ENCODE peak calls at places on chromosome 1, in four cellular contexts. One of them, this sample, is unnamed. For H3K27me3 and H3K36me3, the result is how much of the 10 kb centered on the place peaks cover.

GRCh38 chr1:34060901-34061415 is 104.1 kb downstream of the CSMD2 start:
- DNase-seq in CD8-positive, alpha-beta memory T cell: no peak
- DNase-seq in gastrocnemius medialis: peak
- DNase-seq in fibroblast of lung: no peak
- DNase-seq in this sample: no peak

GRCh38 chr1:14009576-14009975 is 309.6 kb downstream of the PRDM2 start:
- DNase-seq in CD8-positive, alpha-beta memory T cell: no peak
- DNase-seq in gastrocnemius medialis: no peak
- DNase-seq in fibroblast of lung: no peak
- DNase-seq in this sample: no peak

GRCh38 chr1:2109581-2110021 is 59.4 kb downstream of the PRKCZ start:
- DNase-seq in CD8-positive, alpha-beta memory T cell: no peak
- DNase-seq in gastrocnemius medialis: no peak
- DNase-seq in fibroblast of lung: no peak
- DNase-seq in this sample: no peak

GRCh38 chr1:39214998-39215873 is 10.7 kb downstream of the MACF1 start:
- DNase-seq in CD8-positive, alpha-beta memory T cell: peak
- DNase-seq in gastrocnemius medialis: no peak
- DNase-seq in fibroblast of lung: no peak
- DNase-seq in this sample: peak

GRCh38 chr1:2628933-2629626 is 3.7 kb downstream of the MMEL1 start:
- DNase-seq in CD8-positive, alpha-beta memory T cell: no peak
- DNase-seq in gastrocnemius medialis: no peak
- DNase-seq in fibroblast of lung: no peak
- DNase-seq in this sample: no peak

GRCh38 chr1:19156676-19157075 is 53.4 kb downstream of the UBR4 start:
- DNase-seq in CD8-positive, alpha-beta memory T cell: no peak
- DNase-seq in gastrocnemius medialis: no peak
- DNase-seq in fibroblast of lung: peak
- DNase-seq in this sample: no peak

GRCh38 chr1:34441661-34442060 is 265.0 kb downstream of the C1orf94 start:
- DNase-seq in CD8-positive, alpha-beta memory T cell: no peak
- DNase-seq in gastrocnemius medialis: no peak
- DNase-seq in fibroblast of lung: no peak
- DNase-seq in this sample: no peak

GRCh38 chr1:162230096-162230495 is 146.6 kb downstream of the SPATA46 start:
- DNase-seq in CD8-positive, alpha-beta memory T cell: no peak
- DNase-seq in gastrocnemius medialis: no peak
- DNase-seq in fibroblast of lung: peak
- DNase-seq in this sample: no peak

GRCh38 chr1:154391086-154391770 is 13.9 kb upstream of the IL6R start:
- DNase-seq in CD8-positive, alpha-beta memory T cell: no peak
- DNase-seq in gastrocnemius medialis: no peak
- DNase-seq in fibroblast of lung: no peak
- DNase-seq in this sample: no peak

GRCh38 chr1:10958614-10959013 is 53.8 kb upstream of the TARDBP start:
- DNase-seq in CD8-positive, alpha-beta memory T cell: no peak
- DNase-seq in gastrocnemius medialis: no peak
- DNase-seq in fibroblast of lung: no peak
- DNase-seq in this sample: no peak

GRCh38 chr1:11674488-11674887 is 6.5 kb downstream of the MAD2L2 start:
- DNase-seq in CD8-positive, alpha-beta memory T cell: no peak
- DNase-seq in gastrocnemius medialis: no peak
- DNase-seq in fibroblast of lung: no peak
- DNase-seq in this sample: no peak

GRCh38 chr1:109732390-109732763 is 8.5 kb downstream of the GSTM3 start:
- DNase-seq in CD8-positive, alpha-beta memory T cell: no peak
- DNase-seq in gastrocnemius medialis: no peak
- DNase-seq in fibroblast of lung: no peak
- DNase-seq in this sample: no peak

GRCh38 chr1:167489581-167490340 is 28.6 kb downstream of the CD247 start:
- DNase-seq in CD8-positive, alpha-beta memory T cell: no peak
- DNase-seq in gastrocnemius medialis: no peak
- DNase-seq in fibroblast of lung: no peak
- DNase-seq in this sample: no peak

GRCh38 chr1:14140800-14141526 is 441.0 kb downstream of the PRDM2 start:
- DNase-seq in CD8-positive, alpha-beta memory T cell: no peak
- DNase-seq in gastrocnemius medialis: peak
- DNase-seq in fibroblast of lung: no peak
- DNase-seq in this sample: no peak

GRCh38 chr1:214205053-214205452 is 75.9 kb upstream of the SMYD2 start:
- DNase-seq in CD8-positive, alpha-beta memory T cell: no peak
- DNase-seq in gastrocnemius medialis: peak
- DNase-seq in fibroblast of lung: no peak
- DNase-seq in this sample: no peak

GRCh38 chr1:214213136-214213535 is 67.8 kb upstream of the SMYD2 start:
- DNase-seq in CD8-positive, alpha-beta memory T cell: no peak
- DNase-seq in gastrocnemius medialis: no peak
- DNase-seq in fibroblast of lung: no peak
- DNase-seq in this sample: no peak

GRCh38 chr1:214209260-214209808 is 71.6 kb upstream of the SMYD2 start:
- DNase-seq in CD8-positive, alpha-beta memory T cell: no peak
- DNase-seq in gastrocnemius medialis: no peak
- DNase-seq in fibroblast of lung: no peak
- DNase-seq in this sample: no peak

GRCh38 chr1:214208525-214208924 is 72.4 kb upstream of the SMYD2 start:
- DNase-seq in CD8-positive, alpha-beta memory T cell: no peak
- DNase-seq in gastrocnemius medialis: no peak
- DNase-seq in fibroblast of lung: no peak
- DNase-seq in this sample: no peak
- H3K4me3 ChIP-seq in CD8-positive, alpha-beta memory T cell: no peak
- H3K4me3 ChIP-seq in gastrocnemius medialis: no peak
- H3K4me3 ChIP-seq in fibroblast of lung: no peak
- H3K4me3 ChIP-seq in this sample: no peak

GRCh38 chr1:112761714-112762480 is 46.8 kb upstream of the PPM1J start:
- DNase-seq in CD8-positive, alpha-beta memory T cell: no peak
- DNase-seq in gastrocnemius medialis: no peak
- DNase-seq in fibroblast of lung: no peak
- DNase-seq in this sample: no peak

GRCh38 chr1:112754116-112754628 is 39.0 kb upstream of the PPM1J start:
- DNase-seq in CD8-positive, alpha-beta memory T cell: no peak
- DNase-seq in gastrocnemius medialis: no peak
- DNase-seq in fibroblast of lung: no peak
- DNase-seq in this sample: no peak

GRCh38 chr1:112762541-112763141 is 47.5 kb upstream of the PPM1J start:
- DNase-seq in CD8-positive, alpha-beta memory T cell: no peak
- DNase-seq in gastrocnemius medialis: no peak
- DNase-seq in fibroblast of lung: no peak
- DNase-seq in this sample: no peak

GRCh38 chr1:112759228-112759627 is 44.1 kb upstream of the PPM1J start:
- DNase-seq in CD8-positive, alpha-beta memory T cell: no peak
- DNase-seq in gastrocnemius medialis: no peak
- DNase-seq in fibroblast of lung: no peak
- DNase-seq in this sample: no peak
- H3K27me3 ChIP-seq in CD8-positive, alpha-beta memory T cell: under half
- H3K27me3 ChIP-seq in gastrocnemius medialis: under half
- H3K27me3 ChIP-seq in fibroblast of lung: under half
- H3K27me3 ChIP-seq in this sample: under half

DNA sequence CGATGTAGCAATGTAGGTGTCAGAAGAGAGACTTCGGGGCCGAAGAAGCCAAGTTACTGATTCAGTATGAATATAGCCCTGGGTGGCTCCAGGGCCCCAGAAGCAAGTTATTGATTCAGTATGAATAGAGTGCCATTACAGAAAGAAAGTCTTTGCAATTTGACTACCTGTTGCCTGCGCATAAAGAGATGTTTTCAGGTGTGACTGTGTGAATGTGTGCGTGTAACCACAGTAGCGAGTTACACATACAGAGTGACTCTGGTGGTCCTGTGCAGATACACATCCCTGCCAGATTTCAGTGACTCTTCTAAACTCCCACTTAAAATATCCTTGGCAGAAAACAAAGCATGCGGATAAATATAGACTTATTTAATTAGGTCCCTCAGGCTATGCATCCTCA is 142.7 kb upstream of the CD34 start:
- DNase-seq in CD8-positive, alpha-beta memory T cell: no peak
- DNase-seq in gastrocnemius medialis: no peak
- DNase-seq in fibroblast of lung: no peak
- DNase-seq in this sample: no peak
- H3K36me3 ChIP-seq in CD8-positive, alpha-beta memory T cell: under half
- H3K36me3 ChIP-seq in gastrocnemius medialis: under half
- H3K36me3 ChIP-seq in fibroblast of lung: under half
- H3K36me3 ChIP-seq in this sample: under half

GRCh38 chr1:6860401-6860800 is 75.1 kb downstream of the CAMTA1 start:
- DNase-seq in CD8-positive, alpha-beta memory T cell: no peak
- DNase-seq in gastrocnemius medialis: no peak
- DNase-seq in fibroblast of lung: peak
- DNase-seq in this sample: no peak

GRCh38 chr1:6858586-6858985 is 73.3 kb downstream of the CAMTA1 start:
- DNase-seq in CD8-positive, alpha-beta memory T cell: no peak
- DNase-seq in gastrocnemius medialis: no peak
- DNase-seq in fibroblast of lung: no peak
- DNase-seq in this sample: no peak

GRCh38 chr1:6861075-6861724 is 75.9 kb downstream of the CAMTA1 start:
- DNase-seq in CD8-positive, alpha-beta memory T cell: no peak
- DNase-seq in gastrocnemius medialis: no peak
- DNase-seq in fibroblast of lung: no peak
- DNase-seq in this sample: peak

GRCh38 chr1:6857831-6858230 is 72.6 kb downstream of the CAMTA1 start:
- DNase-seq in CD8-positive, alpha-beta memory T cell: no peak
- DNase-seq in gastrocnemius medialis: no peak
- DNase-seq in fibroblast of lung: no peak
- DNase-seq in this sample: no peak

DNA sequence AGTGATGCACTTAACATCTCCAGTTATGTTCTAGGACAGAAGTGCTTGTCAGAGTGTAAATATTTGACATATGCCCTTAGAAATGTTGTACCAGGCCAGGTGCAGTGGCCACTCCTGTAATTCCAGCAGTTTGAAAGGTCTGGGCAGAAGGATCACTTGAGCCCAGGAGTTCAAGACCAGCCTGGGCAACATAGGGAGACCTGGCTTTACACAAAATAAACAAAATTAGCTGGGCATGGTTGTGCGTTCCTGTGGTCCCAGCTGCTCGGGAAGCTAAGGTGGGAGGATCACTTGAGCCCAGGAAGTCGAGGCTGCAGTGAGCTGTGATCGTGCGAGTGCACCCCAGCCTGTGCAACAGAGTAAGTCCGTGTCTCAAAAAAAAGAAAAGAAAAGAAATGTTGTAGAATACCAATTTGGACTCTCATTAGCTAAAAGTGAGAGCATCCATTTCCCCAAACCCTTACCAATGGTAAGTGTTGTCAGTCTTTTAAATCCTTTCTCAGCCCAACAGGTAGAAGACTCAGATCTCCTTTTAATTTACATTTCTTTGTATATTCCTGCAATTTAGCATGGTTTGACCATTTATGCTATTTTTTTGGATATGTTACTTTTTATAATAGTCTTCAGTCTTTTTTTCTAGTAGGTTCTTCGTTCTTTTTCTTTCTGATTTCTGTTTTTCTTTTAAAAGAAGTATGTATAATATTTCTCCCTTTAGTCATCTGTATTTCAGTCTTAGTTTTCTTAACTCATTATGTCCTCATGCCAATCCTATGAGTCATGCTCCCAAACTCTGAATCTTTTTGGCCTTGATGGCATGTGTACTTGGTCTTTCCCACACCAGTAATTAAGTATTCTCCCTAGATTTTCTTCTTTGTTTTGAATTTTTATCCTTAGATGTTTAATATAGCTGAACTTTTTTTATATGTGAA is 74.4 kb downstream of the CAMTA1 start:
- DNase-seq in CD8-positive, alpha-beta memory T cell: no peak
- DNase-seq in gastrocnemius medialis: no peak
- DNase-seq in fibroblast of lung: peak
- DNase-seq in this sample: no peak
- H3K4me3 ChIP-seq in CD8-positive, alpha-beta memory T cell: no peak
- H3K4me3 ChIP-seq in gastrocnemius medialis: no peak
- H3K4me3 ChIP-seq in fibroblast of lung: peak
- H3K4me3 ChIP-seq in this sample: no peak